ENCODE peak calls at places on chromosomes 5 and 9, in six cellular contexts. T is fibroblast of the conjunctiva; F is activated T-cell treated with anti-CD3 and anti-CD28 coated beads, Interleukin-2, amount 50 U/mL, for 1 hour; J is mucosa of gallbladder; P is GM10248; Z is effector CD8-positive, alpha-beta T cell. O is an unnamed sample.

GRCh38 chr5:98605010-98605425 is 168.4 kb upstream of the RGMB start:
- DNase-seq in T (no peak), F (no peak), J (no peak), P (no peak), Z (no peak), O (no peak)

GRCh38 chr9:88529496-88529895 is 5.5 kb upstream of the NXNL2 start:
- DNase-seq in T (no peak), F (no peak), J (no peak), P (no peak), Z (no peak), O (no peak)

GRCh38 chr5:171592741-171593140 is 173.3 kb downstream of the FGF18 start:
- DNase-seq in T (no peak), F (no peak), J (no peak), P (no peak), Z (no peak), O (no peak)

GRCh38 chr5:135304352-135305221 is 94.4 kb downstream of the MACROH2A1 start:
- DNase-seq in T (no peak), F (no peak), J (no peak), P (no peak), Z (no peak), O (no peak)

GRCh38 chr5:132254321-132254977 is 3.0 kb upstream of the PDLIM4 start:
- DNase-seq in T (no peak), F (no peak), J (no peak), P (no peak), Z (no peak), O (no peak)

GRCh38 chr5:75091597-75091996 is 39.2 kb upstream of the GCNT4 start:
- DNase-seq in T (no peak), F (no peak), J (no peak), P (no peak), Z (no peak), O (no peak)

GRCh38 chr5:72438141-72438540 is 69.1 kb downstream of the ZNF366 start:
- DNase-seq in T (no peak), F (no peak), J (no peak), P (peak; percentile 37), Z (no peak), O (no peak)

GRCh38 chr9:29613773-29614172 is 2040.5 kb upstream of the C9orf72 start:
- DNase-seq in T (no peak), F (no peak), J (no peak), P (no peak), Z (no peak), O (no peak)

GRCh38 chr9:27471789-27472585 is 52.1 kb upstream of the IFNK start:
- DNase-seq in T (peak; percentile 17), F (no peak), J (no peak), P (no peak), Z (no peak), O (no peak)

GRCh38 chr5:32651089-32651488 is 60.0 kb upstream of the NPR3 start:
- DNase-seq in T (no peak), F (no peak), J (no peak), P (no peak), Z (no peak), O (no peak)

GRCh38 chr5:25160851-25161348 is 516.1 kb upstream of the CDH10 start:
- DNase-seq in T (no peak), F (no peak), J (no peak), P (no peak), Z (no peak), O (no peak)

GRCh38 chr5:67014957-67015400 is 181.6 kb downstream of the CD180 start:
- DNase-seq in T (no peak), F (no peak), J (no peak), P (no peak), Z (no peak), O (no peak)

GRCh38 chr9:97314503-97314902 is 7.0 kb downstream of the CCDC180 start:
- DNase-seq in T (no peak), F (no peak), J (no peak), P (no peak), Z (no peak), O (no peak)

GRCh38 chr9:134631881-134632280 is 9.7 kb upstream of the COL5A1 start:
- DNase-seq in T (no peak), F (peak; percentile 1), J (no peak), P (no peak), Z (no peak), O (no peak)

GRCh38 chr5:5598547-5599113 is 176.2 kb downstream of the ICE1 start:
- DNase-seq in T (no peak), F (no peak), J (no peak), P (no peak), Z (no peak), O (no peak)

GRCh38 chr5:16934669-16935068 is 1.4 kb downstream of the MYO10 start:
- DNase-seq in T (no peak), F (no peak), J (no peak), P (no peak), Z (no peak), O (no peak)

GRCh38 chr5:169174923-169175322 is 126.0 kb downstream of the SLIT3 start:
- DNase-seq in T (no peak), F (no peak), J (no peak), P (no peak), Z (no peak), O (no peak)

GRCh38 chr9:14806941-14807340 is 84.4 kb upstream of the CER1 start:
- DNase-seq in T (no peak), F (no peak), J (no peak), P (no peak), Z (no peak), O (no peak)

GRCh38 chr9:100690438-100690837 is 112.6 kb downstream of the CAVIN4 start:
- DNase-seq in T (no peak), F (no peak), J (no peak), P (no peak), Z (no peak), O (no peak)

GRCh38 chr5:65737842-65738241 is 15.8 kb downstream of the NLN start:
- DNase-seq in T (no peak), F (no peak), J (no peak), P (no peak), Z (no peak), O (no peak)

GRCh38 chr5:388266-389196 is 54.4 kb upstream of the EXOC3 start:
- DNase-seq in T (no peak), F (no peak), J (no peak), P (peak; percentile 27), Z (no peak), O (no peak)

GRCh38 chr5:145947581-145947980 is 11.2 kb downstream of the SH3RF2 start:
- DNase-seq in T (no peak), F (no peak), J (no peak), P (no peak), Z (no peak), O (no peak)